ENCODE peak calls at places on chromosomes 13 and 19, in seven cellular contexts. M is transverse colon; Z is progenitor cell of endocrine pancreas; U is HS-27A; H is central memory CD4-positive, alpha-beta T cell; E is AG04450; Y is NCI-H1105 treated with DMSO at 0.1 percent for 48 hours. N is an unnamed sample.

GRCh38 chr19:33904681-33905080 is 108.0 kb downstream of the KCTD15 start:
- DNase-seq in M (no peak), E (no peak), Z (no peak), U (no peak), H (no peak), Y (no peak), N (no peak)

GRCh38 chr19:35226748-35227147 is 1.8 kb downstream of the FAM187B start:
- DNase-seq in Z (no peak), Y (no peak), M (no peak), E (no peak), H (no peak), U (no peak), N (peak)

GRCh38 chr19:12295191-12295590 is 508 bp upstream of the ZNF44 start:
- DNase-seq in U (no peak), M (no peak), H (no peak), E (no peak), Y (no peak), Z (no peak), N (no peak)

GRCh38 chr13:37495046-37495445 is 103.5 kb downstream of the POSTN start:
- DNase-seq in Z (no peak), M (no peak), H (no peak), E (no peak), Y (no peak), U (no peak), N (no peak)

GRCh38 chr13:36344886-36345437 is 1.2 kb downstream of the SPART start:
- DNase-seq in H (peak), Y (no peak), M (no peak), E (no peak), U (no peak), Z (no peak), N (no peak)

GRCh38 chr19:51123381-51124186 is 1.1 kb upstream of the SIGLEC9 start:
- DNase-seq in M (peak), Y (no peak), E (no peak), H (peak), Z (no peak), U (no peak), N (peak)

GRCh38 chr19:6260912-6261636 is 18.7 kb downstream of the MLLT1 start:
- DNase-seq in Y (no peak), U (no peak), H (no peak), Z (no peak), M (no peak), E (no peak), N (no peak)

GRCh38 chr13:50291611-50292010 is 276.4 kb downstream of the KCNRG start:
- DNase-seq in H (no peak), Z (no peak), U (no peak), E (no peak), Y (no peak), M (no peak), N (no peak)

GRCh38 chr19:4014541-4015491 is 7.3 kb downstream of the PIAS4 start:
- DNase-seq in Y (no peak), E (no peak), U (no peak), M (no peak), H (peak), Z (no peak), N (peak)

GRCh38 chr13:110557610-110558305 is 3.8 kb downstream of the RAB20 start:
- DNase-seq in U (no peak), M (no peak), E (no peak), Z (no peak), H (no peak), Y (no peak), N (peak)

GRCh38 chr13:22451345-22451744 is 729.4 kb upstream of the SGCG start:
- DNase-seq in Z (no peak), H (no peak), M (no peak), U (no peak), E (no peak), Y (peak), N (no peak)

GRCh38 chr19:2282062-2282861 is at the start of gene PEAK3:
- DNase-seq in H (no peak), E (no peak), Y (no peak), M (peak), Z (no peak), U (no peak), N (peak)

GRCh38 chr19:48681127-48681470 is 8.3 kb upstream of the NTN5 start:
- DNase-seq in Z (no peak), Y (no peak), E (peak), M (no peak), U (peak), H (no peak), N (no peak)

GRCh38 chr19:54142166-54142780 is 4.7 kb downstream of the CNOT3 start:
- DNase-seq in M (no peak), U (no peak), H (no peak), Z (no peak), E (no peak), Y (no peak), N (no peak)

GRCh38 chr13:20090349-20090748 is 70.5 kb downstream of the GJA3 start:
- DNase-seq in Z (no peak), Y (no peak), U (no peak), M (no peak), H (no peak), E (no peak), N (no peak)

GRCh38 chr13:100197591-100198365 is 108.9 kb downstream of the PCCA start:
- DNase-seq in U (no peak), M (peak), Y (no peak), H (no peak), E (no peak), Z (no peak), N (no peak)

GRCh38 chr19:4456843-4457653 is 546 bp downstream of the UBXN6 start:
- DNase-seq in M (peak), E (no peak), H (peak), U (peak), Z (peak), Y (peak), N (no peak)

GRCh38 chr19:33487901-33488817 is 33.4 kb downstream of the PEPD start:
- DNase-seq in Z (no peak), U (no peak), M (no peak), E (no peak), Y (no peak), H (no peak), N (peak)

GRCh38 chr19:32403291-32403995 is 2.1 kb upstream of the DPY19L3 start:
- DNase-seq in M (no peak), Z (no peak), H (no peak), U (no peak), Y (no peak), E (no peak), N (no peak)

GRCh38 chr13:25494708-25495411 is 123.1 kb downstream of the ATP8A2 start:
- DNase-seq in Y (peak), E (no peak), H (no peak), U (no peak), Z (no peak), M (no peak), N (no peak)

GRCh38 chr19:18278521-18279265 is 2.7 kb downstream of the JUND start:
- DNase-seq in U (no peak), E (no peak), Z (no peak), M (peak), H (peak), Y (no peak), N (no peak)

GRCh38 chr13:49935171-49936084 is 712 bp downstream of the SPRYD7 start:
- DNase-seq in U (peak), H (peak), E (no peak), Y (no peak), Z (no peak), M (peak), N (no peak)

GRCh38 chr19:6536138-6536671 is 5.4 kb downstream of the TNFSF9 start:
- DNase-seq in H (peak), U (no peak), Y (no peak), Z (no peak), E (no peak), M (peak), N (no peak)

GRCh38 chr13:67520886-67521285 is 290.8 kb upstream of the PCDH9 start:
- DNase-seq in M (no peak), U (no peak), Y (no peak), H (no peak), Z (no peak), E (no peak), N (no peak)

GRCh38 chr13:79749985-79750551 is 269.1 kb downstream of the NDFIP2 start:
- DNase-seq in M (peak), Y (no peak), E (peak), U (peak), Z (no peak), H (no peak), N (no peak)

GRCh38 chr19:14795078-14795721 is 16.8 kb upstream of the ADGRE2 start:
- DNase-seq in M (no peak), E (no peak), U (no peak), Z (no peak), H (no peak), Y (no peak), N (no peak)

GRCh38 chr13:99905224-99905623 is 66.3 kb downstream of the ZIC5 start:
- DNase-seq in Z (no peak), Y (peak), U (no peak), M (no peak), H (no peak), E (no peak), N (no peak)

GRCh38 chr13:95100525-95101121 is 200.6 kb downstream of the ABCC4 start:
- DNase-seq in E (no peak), Z (no peak), Y (no peak), U (no peak), H (no peak), M (no peak), N (no peak)

GRCh38 chr19:47176071-47176626 is 45.5 kb downstream of the SAE1 start:
- DNase-seq in E (peak), Y (no peak), H (no peak), U (no peak), Z (no peak), M (no peak), N (no peak)

GRCh38 chr19:2970201-2970838 is 7.0 kb upstream of the TLE6 start:
- DNase-seq in Y (no peak), M (no peak), E (no peak), H (no peak), U (no peak), Z (no peak), N (no peak)

GRCh38 chr13:33236021-33236420 is 49.5 kb downstream of the STARD13 start:
- DNase-seq in Y (no peak), M (no peak), U (no peak), Z (no peak), H (no peak), E (no peak), N (no peak)

GRCh38 chr19:46678110-46678732 is 17.2 kb upstream of the DACT3 start:
- DNase-seq in M (no peak), H (peak), E (no peak), Z (no peak), Y (no peak), U (no peak), N (no peak)

GRCh38 chr13:86085890-86086289 is 286.7 kb upstream of the SLITRK6 start:
- DNase-seq in Z (no peak), U (no peak), H (no peak), Y (peak), E (no peak), M (no peak), N (no peak)

GRCh38 chr13:44396963-44397580 is 23.4 kb downstream of the SERP2 start:
- DNase-seq in M (no peak), H (no peak), E (no peak), Z (no peak), Y (no peak), U (no peak), N (no peak)

GRCh38 chr19:16359074-16359473 is 34.4 kb downstream of the KLF2 start:
- DNase-seq in H (no peak), E (no peak), Y (no peak), Z (no peak), M (no peak), U (no peak), N (no peak)

GRCh38 chr19:44455100-44455499 is 6.8 kb upstream of the ZNF229 start:
- DNase-seq in U (no peak), M (no peak), Y (no peak), E (no peak), Z (no peak), H (no peak), N (no peak)

GRCh38 chr13:80584785-80585184 is 243.9 kb upstream of the SPRY2 start:
- DNase-seq in E (no peak), U (no peak), M (no peak), H (no peak), Z (no peak), Y (no peak), N (no peak)

GRCh38 chr19:18896421-18896841 is 473 bp upstream of the CERS1 start:
- DNase-seq in M (no peak), E (no peak), U (no peak), Z (no peak), Y (no peak), H (no peak), N (no peak)